ENCODE peak calls at places on chromosomes 7 and 10, in six cellular contexts. F, N, G, U, D and M are unnamed samples.

GRCh38 chr7:121798896-121799295 is 74.1 kb upstream of the PTPRZ1 start:
- DNase-seq in U (no peak), G (no peak), D (peak), F (no peak), N (no peak), M (no peak)

GRCh38 chr10:107553470-107553869 is 389.0 kb upstream of the SORCS1 start:
- DNase-seq in D (no peak), F (no peak), U (no peak), N (no peak), G (no peak), M (no peak)

GRCh38 chr10:59465089-59465488 is 102.7 kb upstream of the FAM13C start:
- DNase-seq in G (peak), U (peak), D (no peak), N (no peak), F (no peak), M (no peak)

GRCh38 chr7:98174334-98175259 is 36.6 kb upstream of the BHLHA15 start:
- DNase-seq in N (no peak), U (no peak), F (peak), D (no peak), G (no peak), M (peak)

GRCh38 chr7:77386165-77386824 is 29.9 kb downstream of the GSAP start:
- DNase-seq in D (no peak), U (no peak), N (no peak), F (no peak), G (no peak), M (no peak)

GRCh38 chr7:137874390-137874789 is 27.6 kb upstream of the DGKI start:
- DNase-seq in U (peak), F (no peak), G (peak), D (no peak), N (no peak), M (no peak)

GRCh38 chr7:128924706-128925588 is 12.8 kb upstream of the IRF5 start:
- DNase-seq in F (no peak), D (no peak), U (no peak), N (no peak), G (no peak), M (no peak)

GRCh38 chr7:125966278-125967048 is 1036.8 kb upstream of the POT1 start:
- DNase-seq in N (no peak), G (no peak), D (no peak), U (no peak), F (no peak), M (no peak)

GRCh38 chr7:9890092-9890491 is 1083.6 kb upstream of the PHF14 start:
- DNase-seq in D (peak), F (no peak), G (no peak), N (no peak), U (no peak), M (no peak)

GRCh38 chr10:23293973-23294372 is 50.6 kb downstream of the C10orf67 start:
- DNase-seq in N (no peak), D (no peak), G (no peak), F (no peak), U (no peak), M (no peak)

GRCh38 chr10:67036808-67037207 is 111.0 kb downstream of the LRRTM3 start:
- DNase-seq in G (no peak), F (no peak), N (no peak), D (no peak), U (no peak), M (no peak)

GRCh38 chr10:8588135-8588534 is 533.6 kb downstream of the GATA3 start:
- DNase-seq in U (no peak), D (peak), N (no peak), F (no peak), G (no peak), M (no peak)

GRCh38 chr10:33616921-33617320 is 282.5 kb upstream of the NRP1 start:
- DNase-seq in D (no peak), G (peak), N (no peak), U (no peak), F (no peak), M (no peak)

GRCh38 chr7:153100691-153101237 is 341.2 kb downstream of the ACTR3B start:
- DNase-seq in U (no peak), N (no peak), D (no peak), G (no peak), F (no peak), M (no peak)

GRCh38 chr10:44682516-44682915 is 228.6 kb upstream of the TMEM72 start:
- DNase-seq in N (no peak), U (no peak), G (no peak), F (no peak), D (no peak), M (no peak)

GRCh38 chr7:29350351-29350750 is 155.8 kb downstream of the CHN2 start:
- DNase-seq in N (no peak), F (no peak), D (no peak), U (no peak), G (no peak), M (no peak)

GRCh38 chr7:44278451-44279161 is 46.8 kb downstream of the CAMK2B start:
- DNase-seq in F (peak), U (peak), N (no peak), D (peak), G (no peak), M (peak)

GRCh38 chr10:131312261-131312801 is 810 bp upstream of the TCERG1L start:
- DNase-seq in U (no peak), N (no peak), G (peak), D (peak), F (no peak), M (no peak)

GRCh38 chr7:123096976-123097375 is 101.5 kb upstream of the TAS2R16 start:
- DNase-seq in N (no peak), F (no peak), D (no peak), U (no peak), G (no peak), M (no peak)

GRCh38 chr10:44552716-44553115 is 167.8 kb upstream of the CXCL12 start:
- DNase-seq in D (no peak), G (no peak), F (no peak), N (no peak), U (no peak), M (no peak)

GRCh38 chr7:95596183-95597135 is at the start of gene PDK4:
- DNase-seq in G (peak), U (no peak), N (peak), D (peak), F (peak), M (peak)

DNA sequence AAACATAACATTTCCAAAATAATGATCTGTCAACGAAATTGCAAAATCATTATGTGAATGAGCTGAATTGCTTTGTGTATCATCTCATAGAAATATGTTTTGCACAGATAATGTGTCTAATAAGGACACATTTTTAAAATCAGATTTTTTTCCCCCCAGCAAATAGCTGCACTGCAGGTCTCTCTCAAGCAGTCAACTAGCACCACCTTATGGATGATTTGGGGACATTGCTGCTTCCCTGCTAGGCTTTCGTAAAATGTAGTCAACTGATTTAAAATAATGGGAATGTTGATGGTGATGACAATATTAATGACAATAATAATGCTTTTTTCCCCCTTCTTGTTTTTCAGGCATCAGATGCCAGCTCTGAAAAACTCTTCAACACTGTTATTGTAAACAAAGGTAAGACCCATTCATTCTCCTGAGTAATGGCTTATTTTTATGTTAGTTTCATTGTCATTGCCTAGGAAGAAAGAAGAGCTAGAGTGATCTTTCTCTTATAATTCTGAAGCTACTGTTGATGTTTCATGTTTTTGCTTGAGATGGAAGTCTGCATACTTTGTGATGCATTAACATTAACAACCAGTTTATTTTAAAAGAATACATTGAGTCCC is 433.6 kb upstream of the GALNT17 start:
- DNase-seq in F (no peak), G (peak), U (no peak), N (no peak), D (no peak), M (no peak)
- TF ChIP-seq CTCF in F (peak), G (peak), U (peak), N (peak), D (peak), M (peak)

DNA sequence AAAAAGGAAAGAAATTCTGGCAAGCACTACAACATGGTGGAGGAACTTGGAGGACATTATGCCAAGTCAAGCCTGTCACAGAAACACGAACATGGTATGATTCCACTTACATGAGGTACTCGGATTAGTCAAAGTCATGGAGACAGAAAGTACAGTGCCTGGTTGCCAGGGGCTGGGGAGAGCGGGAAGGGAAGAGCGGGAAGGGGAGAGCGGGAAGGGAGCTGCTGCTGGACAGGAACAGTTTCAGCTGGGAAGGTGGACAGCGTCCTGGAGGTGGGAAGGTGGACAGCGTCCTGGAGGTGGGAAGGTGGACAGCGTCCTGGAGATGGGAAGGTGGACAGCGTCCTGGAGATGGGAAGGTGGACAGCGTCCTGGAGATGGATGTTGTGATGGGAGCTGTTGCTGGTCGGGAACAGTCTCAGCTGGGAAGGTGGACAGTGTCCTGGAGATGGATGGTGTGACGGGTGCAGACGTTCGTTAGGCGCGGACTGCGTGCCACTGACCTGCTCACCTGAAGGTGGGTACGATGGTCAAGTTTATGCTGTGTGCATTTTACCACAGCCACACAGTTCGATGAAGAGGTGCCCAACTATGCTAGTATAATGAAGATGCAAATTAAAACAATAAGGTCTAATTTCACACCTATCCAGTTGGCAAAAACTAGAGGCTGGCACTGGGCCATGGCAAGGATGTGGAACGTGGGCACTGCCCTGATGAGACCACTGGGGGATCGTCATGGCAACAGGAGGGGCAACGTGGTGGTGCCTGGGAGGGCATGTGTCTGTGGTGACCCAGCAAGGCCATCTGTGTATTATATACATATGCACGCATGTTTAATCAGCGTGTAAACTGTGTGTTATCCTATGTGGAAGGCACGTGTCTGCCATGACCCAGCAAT is 103.8 kb downstream of the NKX6-2 start:
- DNase-seq in D (peak), N (no peak), U (no peak), G (no peak), F (peak), M (no peak)
- H3K27ac ChIP-seq in D (no peak), N (no peak), U (no peak), G (no peak), F (no peak), M (no peak)

GRCh38 chr10:28711079-28711478 is 33.8 kb downstream of the BAMBI start:
- DNase-seq in G (no peak), N (no peak), D (no peak), U (no peak), F (no peak), M (no peak)
- TF ChIP-seq CTCF in G (no peak), N (no peak), D (no peak), U (no peak), F (no peak), M (no peak)

GRCh38 chr10:122126763-122127659 is 138.0 kb downstream of the TACC2 start:
- DNase-seq in D (peak), N (no peak), F (no peak), G (peak), U (peak), M (no peak)
- H3K27ac ChIP-seq in D (no peak), N (no peak), F (peak), G (peak), U (peak), M (peak)

GRCh38 chr7:25647007-25647406 is 418.7 kb upstream of the NPVF start:
- DNase-seq in G (no peak), U (no peak), D (no peak), N (no peak), F (no peak), M (no peak)
- TF ChIP-seq CTCF in G (no peak), U (no peak), D (no peak), N (no peak), F (no peak), M (no peak)

GRCh38 chr10:77890097-77890496 is 36.5 kb downstream of the DLG5 start:
- DNase-seq in N (no peak), U (no peak), G (no peak), D (peak), F (no peak), M (no peak)

GRCh38 chr10:77894058-77894457 is 32.5 kb downstream of the DLG5 start:
- DNase-seq in G (no peak), F (no peak), U (no peak), D (no peak), N (no peak), M (no peak)

GRCh38 chr10:77892761-77893160 is 33.8 kb downstream of the DLG5 start:
- DNase-seq in G (no peak), U (no peak), N (no peak), D (no peak), F (no peak), M (no peak)

GRCh38 chr10:77893386-77893785 is 33.2 kb downstream of the DLG5 start:
- DNase-seq in G (no peak), U (no peak), F (no peak), N (no peak), D (no peak), M (no peak)

GRCh38 chr10:77892021-77892739 is 34.4 kb downstream of the DLG5 start:
- DNase-seq in N (no peak), D (peak), G (no peak), U (no peak), F (no peak), M (no peak)
- H3K27ac ChIP-seq in N (no peak), D (peak), G (no peak), U (no peak), F (no peak), M (no peak)

DNA sequence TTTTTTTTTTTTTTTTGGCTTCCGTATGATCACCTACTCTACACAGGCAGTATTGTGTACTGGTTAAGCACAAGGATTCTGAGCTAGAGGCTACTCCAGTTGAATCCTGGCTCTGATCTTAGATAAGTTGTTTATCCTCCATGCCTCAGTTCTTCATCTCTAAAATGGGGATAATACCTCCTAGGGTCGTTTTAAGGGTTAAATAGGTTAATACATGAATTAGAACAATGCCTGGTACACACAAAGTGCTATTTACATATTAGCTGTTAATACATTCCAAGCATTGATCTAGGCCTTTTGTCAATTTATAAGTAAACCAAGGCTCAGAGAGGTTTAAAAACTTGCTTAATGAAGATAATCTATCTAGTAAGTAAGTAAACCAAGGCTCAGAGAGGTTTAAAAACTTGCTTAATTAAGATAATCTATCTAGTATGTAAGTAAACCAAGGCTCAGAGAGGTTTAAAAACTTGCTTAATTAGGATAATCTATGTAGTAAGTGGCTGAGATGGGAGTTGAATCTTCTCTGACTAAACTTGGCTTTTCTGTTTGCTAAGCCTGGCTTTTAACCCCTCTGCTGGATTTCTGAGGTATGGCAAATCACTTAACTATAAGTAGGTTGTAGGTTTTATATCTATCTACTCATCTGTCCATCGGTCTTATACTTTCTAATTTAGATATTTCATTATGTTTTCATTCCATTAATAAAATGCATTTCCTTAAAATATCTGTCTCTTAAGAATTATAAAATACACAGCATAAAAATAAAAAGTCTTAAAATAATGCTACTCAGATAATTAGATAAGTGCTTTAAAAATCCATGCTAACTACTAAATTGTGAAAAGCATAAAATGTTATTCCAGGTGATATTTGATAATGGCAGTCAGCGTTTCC is 59.2 kb downstream of the ST7 start:
- DNase-seq in N (no peak), G (peak), F (no peak), D (no peak), U (no peak), M (no peak)
- TF ChIP-seq CTCF in N (peak), G (peak), F (no peak), D (peak), U (peak), M (peak)